ENCODE peak calls at places on chromosomes 1 and 21, in ten cellular contexts. K is activated T-cell treated with anti-CD3 and anti-CD28 coated beads for 1 hour; D is stimulated activated naive CD8-positive, alpha-beta T cell treated with anti-CD3 and anti-CD28 coated beads, Interleukin-15, amount 100 ng/mL, for 72 hours; A is HT1080; X is H7; Q is activated gamma-delta T cell treated with anti-CD3 and anti-CD28 coated beads, Interleukin-2, amount 50 U/mL, for 16 hours; R is left cardiac atrium; L is AG09319; I is left lobe of liver; Z is H9. J is an unnamed sample.

GRCh38 chr1:161885013-161885412 is 118.9 kb downstream of the ATF6 start:
- DNase-seq in K (no peak), D (no peak), A (peak; percentile 62), X (no peak), Q (no peak), R (no peak), L (no peak), I (no peak), Z (no peak), J (peak; percentile 76)

GRCh38 chr1:214492405-214493075 is 58.9 kb downstream of the PTPN14 start:
- DNase-seq in K (no peak), D (no peak), A (no peak), X (no peak), Q (no peak), R (no peak), L (no peak), I (no peak), Z (no peak), J (no peak)

GRCh38 chr1:230701895-230702768 is 11.8 kb downstream of the AGT start:
- DNase-seq in K (no peak), D (no peak), A (no peak), X (no peak), Q (no peak), R (no peak), L (no peak), I (no peak), Z (no peak), J (no peak)

GRCh38 chr1:18348354-18348753 is 132.4 kb upstream of the KLHDC7A start:
- DNase-seq in K (no peak), D (no peak), A (no peak), X (no peak), Q (no peak), R (no peak), L (no peak), I (no peak), Z (no peak), J (no peak)

GRCh38 chr21:34072145-34073031 is 990 bp upstream of the MRPS6 start:
- DNase-seq in K (peak; percentile 6), D (no peak), A (no peak), X (no peak), Q (no peak), R (peak; percentile 55), L (no peak), I (no peak), Z (no peak), J (no peak)

GRCh38 chr21:41816583-41817165 is 49.8 kb upstream of the RIPK4 start:
- DNase-seq in K (peak; percentile 50), D (peak; percentile 69), A (peak; percentile 52), X (peak; percentile 93), Q (peak; percentile 32), R (peak; percentile 66), L (no peak), I (peak; percentile 61), Z (peak; percentile 74), J (no peak)

GRCh38 chr1:88658419-88658818 is 25.7 kb upstream of the PKN2 start:
- DNase-seq in K (no peak), D (no peak), A (no peak), X (no peak), Q (no peak), R (no peak), L (no peak), I (no peak), Z (no peak), J (no peak)

GRCh38 chr1:221712198-221712684 is 29.6 kb downstream of the DUSP10 start:
- DNase-seq in K (no peak), D (peak; percentile 53), A (peak; percentile 81), X (no peak), Q (peak; percentile 9), R (no peak), L (no peak), I (no peak), Z (no peak), J (peak; percentile 85)

GRCh38 chr21:46402421-46402820 is 56.3 kb upstream of the DIP2A start:
- DNase-seq in K (no peak), D (no peak), A (no peak), X (peak; percentile 65), Q (no peak), R (peak; percentile 11), L (no peak), I (no peak), Z (no peak), J (no peak)

GRCh38 chr1:111803951-111804350 is 48.2 kb downstream of the DDX20 start:
- DNase-seq in K (no peak), D (no peak), A (no peak), X (no peak), Q (no peak), R (no peak), L (no peak), I (no peak), Z (no peak), J (no peak)

GRCh38 chr1:189962171-189962570 is 515.5 kb downstream of the BRINP3 start:
- DNase-seq in K (no peak), D (no peak), A (peak; percentile 51), X (no peak), Q (no peak), R (no peak), L (no peak), I (no peak), Z (no peak), J (peak; percentile 37)

GRCh38 chr1:26094076-26094669 is 17.5 kb upstream of the PDIK1L start:
- DNase-seq in K (no peak), D (no peak), A (no peak), X (peak; percentile 36), Q (no peak), R (peak; percentile 64), L (no peak), I (no peak), Z (peak; percentile 67), J (no peak)

GRCh38 chr1:169309178-169310166 is 58.1 kb downstream of the NME7 start:
- DNase-seq in K (no peak), D (no peak), A (no peak), X (no peak), Q (no peak), R (no peak), L (no peak), I (no peak), Z (no peak), J (no peak)

GRCh38 chr1:6447818-6448748 is 17.9 kb downstream of the TNFRSF25 start:
- DNase-seq in K (peak; percentile 35), D (no peak), A (no peak), X (peak; percentile 96), Q (no peak), R (no peak), L (no peak), I (peak; percentile 88), Z (peak; percentile 98), J (no peak)

GRCh38 chr1:225762002-225762441 is 15.6 kb upstream of the SRP9 start:
- DNase-seq in K (no peak), D (no peak), A (no peak), X (no peak), Q (no peak), R (no peak), L (no peak), I (no peak), Z (no peak), J (no peak)

GRCh38 chr21:32336711-32337110 is 38.1 kb downstream of the MRAP start:
- DNase-seq in K (no peak), D (no peak), A (peak; percentile 36), X (no peak), Q (no peak), R (no peak), L (no peak), I (peak; percentile 33), Z (no peak), J (no peak)

GRCh38 chr1:8025061-8025670 is 943 bp downstream of the ERRFI1 start:
- DNase-seq in K (no peak), D (no peak), A (peak; percentile 36), X (no peak), Q (no peak), R (no peak), L (no peak), I (no peak), Z (no peak), J (no peak)

GRCh38 chr1:150281221-150281757 is 1.1 kb upstream of the CIART start:
- DNase-seq in K (peak; percentile 34), D (peak; percentile 61), A (peak; percentile 71), X (peak; percentile 69), Q (peak; percentile 40), R (peak; percentile 82), L (no peak), I (peak; percentile 77), Z (peak; percentile 72), J (no peak)

GRCh38 chr1:99589186-99589636 is 56.7 kb upstream of the PALMD start:
- DNase-seq in K (no peak), D (no peak), A (no peak), X (no peak), Q (no peak), R (no peak), L (no peak), I (no peak), Z (no peak), J (no peak)

GRCh38 chr1:227934476-227935313 is 13.0 kb downstream of the WNT9A start:
- DNase-seq in K (no peak), D (peak; percentile 74), A (peak; percentile 59), X (no peak), Q (peak; percentile 33), R (no peak), L (no peak), I (no peak), Z (no peak), J (peak; percentile 31)

GRCh38 chr1:165034136-165034535 is 322.4 kb downstream of the LMX1A start:
- DNase-seq in K (no peak), D (no peak), A (no peak), X (no peak), Q (no peak), R (no peak), L (no peak), I (no peak), Z (no peak), J (no peak)

GRCh38 chr1:156511656-156512055 is 11.1 kb upstream of the MEF2D start:
- DNase-seq in K (no peak), D (no peak), A (peak; percentile 68), X (no peak), Q (no peak), R (no peak), L (no peak), I (no peak), Z (no peak), J (no peak)

GRCh38 chr21:24910591-24910990 is 696.7 kb downstream of the MRPL39 start:
- DNase-seq in K (no peak), D (no peak), A (no peak), X (no peak), Q (no peak), R (no peak), L (no peak), I (no peak), Z (no peak), J (no peak)

GRCh38 chr1:167526659-167527383 is 8.5 kb upstream of the CD247 start:
- DNase-seq in K (no peak), D (no peak), A (peak; percentile 37), X (no peak), Q (no peak), R (no peak), L (no peak), I (no peak), Z (no peak), J (no peak)

GRCh38 chr1:156498447-156499193 is 2.0 kb downstream of the MEF2D start:
- DNase-seq in K (no peak), D (no peak), A (peak; percentile 71), X (peak; percentile 62), Q (no peak), R (peak; percentile 77), L (no peak), I (peak; percentile 66), Z (no peak), J (no peak)

GRCh38 chr1:99305626-99306025 is 41.3 kb downstream of the PLPPR4 start:
- DNase-seq in K (no peak), D (no peak), A (peak; percentile 63), X (no peak), Q (no peak), R (no peak), L (no peak), I (no peak), Z (no peak), J (peak; percentile 17)

GRCh38 chr1:61139324-61140055 is 57.1 kb downstream of the NFIA start:
- DNase-seq in K (no peak), D (no peak), A (peak; percentile 43), X (no peak), Q (no peak), R (no peak), L (no peak), I (no peak), Z (no peak), J (no peak)

GRCh38 chr1:70586046-70586445 is 175.0 kb downstream of the CTH start:
- DNase-seq in K (no peak), D (no peak), A (no peak), X (peak; percentile 17), Q (no peak), R (no peak), L (no peak), I (no peak), Z (no peak), J (no peak)